ENCODE peak calls at places on chromosomes 12 and 14, in six cellular contexts. R is neural crest cell; E is A673; G is PC-9; T is BJ; Z is CD8-positive, alpha-beta T cell. V is an unnamed sample.

GRCh38 chr12:55728932-55729591 is at the start of gene CD63:
- DNase-seq in T (no peak), R (peak; percentile 57), Z (peak; percentile 59), E (peak; percentile 57), G (no peak), V (peak; percentile 68)

GRCh38 chr12:131990980-131991305 is 41.2 kb downstream of the EP400 start:
- DNase-seq in Z (no peak), G (no peak), T (no peak), E (no peak), R (no peak), V (no peak)

GRCh38 chr12:3271639-3272038 is 194.5 kb downstream of the TSPAN9 start:
- DNase-seq in R (no peak), T (no peak), E (no peak), G (no peak), Z (no peak), V (no peak)

GRCh38 chr12:96241484-96242256 is 47.5 kb downstream of the ELK3 start:
- DNase-seq in G (no peak), Z (peak; percentile 87), R (no peak), T (peak; percentile 92), E (no peak), V (no peak)

GRCh38 chr12:66190519-66191406 is 1.7 kb downstream of the IRAK3 start:
- DNase-seq in E (no peak), T (no peak), Z (no peak), G (peak; percentile 53), R (no peak), V (no peak)

GRCh38 chr12:106919910-106920544 is 35.7 kb upstream of the TMEM263 start:
- DNase-seq in Z (no peak), E (peak; percentile 72), R (peak; percentile 33), T (no peak), G (peak; percentile 49), V (no peak)

GRCh38 chr12:69641546-69641945 is 30.8 kb upstream of the LRRC10 start:
- DNase-seq in Z (no peak), G (no peak), E (no peak), R (no peak), T (no peak), V (no peak)

GRCh38 chr12:64103821-64104220 is 118.3 kb downstream of the KICS2 start:
- DNase-seq in R (no peak), G (no peak), E (no peak), T (no peak), Z (no peak), V (no peak)

GRCh38 chr12:93025145-93026103 is 96.3 kb upstream of the EEA1 start:
- DNase-seq in G (no peak), Z (no peak), R (no peak), T (peak; percentile 17), E (peak; percentile 70), V (no peak)

GRCh38 chr14:47929334-47929733 is 253.9 kb upstream of the MDGA2 start:
- DNase-seq in Z (no peak), R (no peak), E (no peak), G (no peak), T (no peak), V (no peak)

GRCh38 chr14:64434528-64434927 is 30.8 kb upstream of the AKAP5 start:
- DNase-seq in R (no peak), E (no peak), T (no peak), Z (no peak), G (no peak), V (no peak)

GRCh38 chr14:33808187-33808586 is 142.7 kb downstream of the EGLN3 start:
- DNase-seq in T (no peak), R (no peak), E (no peak), G (no peak), Z (no peak), V (no peak)

GRCh38 chr14:64704743-64705405 is 650 bp downstream of the PLEKHG3 start:
- DNase-seq in G (no peak), E (peak; percentile 40), T (no peak), R (peak; percentile 43), Z (no peak), V (no peak)

GRCh38 chr12:131457331-131458047 is 253.4 kb upstream of the SFSWAP start:
- DNase-seq in Z (no peak), E (no peak), T (no peak), G (no peak), R (no peak), V (no peak)

GRCh38 chr14:73610692-73611091 is 1.6 kb upstream of the ACOT6 start:
- DNase-seq in G (peak; percentile 55), E (no peak), T (no peak), R (no peak), Z (no peak), V (no peak)

GRCh38 chr12:47458273-47458672 is 247.6 kb downstream of the RPAP3 start:
- DNase-seq in Z (no peak), G (no peak), T (no peak), E (no peak), R (no peak), V (no peak)

GRCh38 chr14:68328509-68328908 is 464.4 kb downstream of the ZFP36L1 start:
- DNase-seq in R (no peak), E (no peak), G (no peak), T (no peak), Z (no peak), V (no peak)

GRCh38 chr14:29648045-29648444 is 279.6 kb downstream of the PRKD1 start:
- DNase-seq in G (no peak), R (no peak), T (no peak), E (peak; percentile 24), Z (no peak), V (no peak)

DNA sequence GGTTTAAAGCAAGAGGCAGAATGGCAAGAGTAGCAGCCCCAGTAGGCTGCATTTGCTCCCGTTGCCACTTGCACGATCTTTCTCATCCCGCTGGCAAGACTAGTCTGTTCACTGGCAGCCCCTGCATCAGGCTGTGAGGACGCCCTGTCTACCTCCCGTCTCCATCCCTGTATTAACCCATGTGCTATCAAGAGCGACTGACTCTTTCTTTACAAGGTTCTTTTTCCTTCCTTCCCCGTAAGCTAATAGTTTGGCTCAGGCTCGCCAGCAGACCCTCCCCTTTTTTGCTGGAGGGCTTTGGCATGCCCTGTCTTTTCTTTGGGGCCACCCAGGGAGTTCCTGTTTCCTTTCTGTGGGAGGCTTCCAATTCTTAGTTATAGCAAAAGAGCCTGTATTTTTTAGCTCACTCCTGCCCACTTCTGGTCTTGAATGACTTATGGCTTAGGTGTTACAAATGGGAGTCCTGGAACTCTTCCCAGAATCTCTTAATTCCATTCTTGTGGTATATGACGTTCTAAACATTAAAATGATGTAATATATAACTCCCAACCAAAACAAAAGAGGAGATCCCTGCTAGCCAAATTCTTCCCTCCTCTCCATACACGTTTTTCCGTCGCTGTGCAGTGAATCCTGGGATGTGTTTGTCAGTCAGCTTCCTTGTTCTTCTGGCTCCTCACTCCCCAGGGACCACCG is 149.0 kb downstream of the PRKCH start:
- DNase-seq in R (no peak), E (peak; percentile 90), Z (no peak), G (peak; percentile 67), T (peak; percentile 70), V (no peak)
- TF ChIP-seq CTCF in R (no peak), E (peak; percentile 54), Z (no peak), G (peak; percentile 29), T (peak; percentile 35), V (no peak)

DNA sequence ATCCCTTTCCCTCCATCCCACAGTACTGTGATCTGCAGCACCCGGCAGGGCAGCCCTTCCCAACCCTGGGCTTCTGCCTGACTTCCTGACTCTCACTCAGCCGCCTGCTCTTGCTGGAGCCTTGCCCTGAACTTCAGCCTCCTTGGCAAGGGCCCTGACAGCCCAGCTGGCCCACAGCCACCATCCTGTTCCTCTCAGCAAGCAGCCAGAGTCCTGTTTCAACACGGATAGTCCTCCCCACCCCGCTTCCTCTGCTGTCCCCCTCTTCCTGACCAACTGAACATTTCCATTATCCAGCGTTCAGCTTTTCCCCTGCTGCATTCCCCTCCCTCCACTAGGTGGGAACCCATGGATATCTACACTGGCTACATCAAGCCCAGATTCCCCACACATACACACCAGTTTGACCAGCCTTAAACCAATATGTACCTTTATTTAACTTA is 74.0 kb upstream of the MDM1 start:
- DNase-seq in R (no peak), Z (no peak), T (peak; percentile 34), E (peak; percentile 43), G (peak; percentile 56), V (no peak)
- TF ChIP-seq CTCF in R (no peak), Z (no peak), T (peak; percentile 48), E (peak; percentile 48), G (peak; percentile 41), V (no peak)

GRCh38 chr14:97159124-97159523 is 361.9 kb downstream of the VRK1 start:
- DNase-seq in Z (no peak), E (no peak), T (no peak), R (no peak), G (no peak), V (no peak)

GRCh38 chr14:97162621-97163020 is 365.4 kb downstream of the VRK1 start:
- DNase-seq in Z (no peak), G (no peak), T (no peak), E (no peak), R (no peak), V (no peak)

GRCh38 chr14:97166497-97166896 is 369.3 kb downstream of the VRK1 start:
- DNase-seq in G (no peak), T (no peak), R (no peak), E (no peak), Z (no peak), V (no peak)

GRCh38 chr14:97158102-97158501 is 360.9 kb downstream of the VRK1 start:
- DNase-seq in T (no peak), G (no peak), R (no peak), E (no peak), Z (no peak), V (no peak)

GRCh38 chr14:97164014-97164413 is 366.8 kb downstream of the VRK1 start:
- DNase-seq in E (peak; percentile 84), Z (no peak), T (no peak), R (no peak), G (no peak), V (no peak)
- TF ChIP-seq CTCF in E (peak; percentile 62), Z (no peak), T (no peak), R (no peak), G (no peak), V (no peak)

GRCh38 chr12:52392465-52393007 is 7.1 kb upstream of the KRT84 start:
- DNase-seq in E (no peak), R (no peak), G (no peak), Z (no peak), T (no peak), V (no peak)

GRCh38 chr12:52394836-52395405 is 9.5 kb upstream of the KRT84 start:
- DNase-seq in R (no peak), E (no peak), Z (no peak), G (no peak), T (no peak), V (no peak)

GRCh38 chr12:52398176-52398575 is 8.0 kb downstream of the KRT82 start:
- DNase-seq in G (no peak), E (no peak), R (no peak), Z (no peak), T (no peak), V (no peak)

GRCh38 chr12:52396656-52397055 is 9.5 kb downstream of the KRT82 start:
- DNase-seq in T (no peak), G (no peak), R (no peak), E (no peak), Z (no peak), V (no peak)

GRCh38 chr12:52395761-52396434 is 10.2 kb downstream of the KRT82 start:
- DNase-seq in G (peak; percentile 72), T (no peak), Z (no peak), E (no peak), R (no peak), V (no peak)
- TF ChIP-seq CTCF in G (peak; percentile 80), T (peak; percentile 34), Z (no peak), E (peak; percentile 37), R (peak; percentile 51), V (no peak)